ENCODE peak calls at places on chromosomes 3 and 15, in five cellular contexts. I is HCT116; O is MM.1S; M is naive thymus-derived CD4-positive, alpha-beta T cell; T is H1. S is an unnamed sample. For H3K36me3 and H3K27me3, the result is how much of the 10 kb centered on the place peaks cover.

GRCh38 chr3:155748611-155749365 is 3.9 kb upstream of the PLCH1 start:
- DNase-seq in I (no peak), O (no peak), T (no peak), M (no peak), S (peak)

GRCh38 chr3:188294823-188295487 is 141.0 kb downstream of the LPP start:
- DNase-seq in I (peak), M (no peak), T (no peak), O (no peak), S (peak)

GRCh38 chr15:55389276-55389631 is 18.9 kb downstream of the CCPG1 start:
- DNase-seq in O (no peak), T (no peak), I (no peak), M (no peak), S (no peak)

GRCh38 chr3:32406481-32407408 is 15.1 kb downstream of the CMTM7 start:
- DNase-seq in I (no peak), M (no peak), O (no peak), T (no peak), S (no peak)

GRCh38 chr3:16305121-16305541 is 40.1 kb downstream of the OXNAD1 start:
- DNase-seq in I (no peak), O (no peak), T (no peak), M (peak), S (no peak)

GRCh38 chr15:65332662-65333440 is 28.4 kb downstream of the RNU5B-1 start:
- DNase-seq in O (no peak), T (no peak), M (no peak), I (no peak), S (no peak)

GRCh38 chr3:64216706-64217105 is 8.6 kb downstream of the PRICKLE2 start:
- DNase-seq in M (no peak), O (no peak), I (no peak), T (no peak), S (no peak)

GRCh38 chr15:44084171-44084570 is 110.9 kb downstream of the FRMD5 start:
- DNase-seq in I (no peak), T (no peak), M (no peak), O (no peak), S (no peak)

GRCh38 chr3:180570238-180570637 is 31.7 kb upstream of the TTC14 start:
- DNase-seq in M (no peak), I (no peak), T (no peak), O (no peak), S (no peak)

GRCh38 chr3:13420817-13421755 is 964 bp upstream of the NUP210 start:
- DNase-seq in O (peak), M (peak), I (no peak), T (peak), S (no peak)

GRCh38 chr3:97510795-97511194 is 253.8 kb upstream of the ARL6 start:
- DNase-seq in O (no peak), T (no peak), M (no peak), I (no peak), S (no peak)

GRCh38 chr3:112027839-112028238 is 6.7 kb upstream of the TMPRSS7 start:
- DNase-seq in M (no peak), O (no peak), I (no peak), T (no peak), S (no peak)

GRCh38 chr15:58762731-58763130 is 8.4 kb upstream of the MINDY2 start:
- DNase-seq in I (no peak), M (no peak), O (no peak), T (no peak), S (no peak)

GRCh38 chr3:29275309-29275708 is 5.6 kb upstream of the RBMS3 start:
- DNase-seq in T (no peak), M (no peak), O (no peak), I (no peak), S (peak)

GRCh38 chr3:171204942-171205341 is 178.4 kb upstream of the SLC2A2 start:
- DNase-seq in M (no peak), T (no peak), O (no peak), I (no peak), S (no peak)

GRCh38 chr3:186411994-186412393 is 50.0 kb upstream of the DGKG start:
- DNase-seq in I (no peak), M (no peak), O (no peak), T (no peak), S (no peak)

GRCh38 chr3:58008140-58009025 is at the start of gene FLNB:
- DNase-seq in O (peak), T (peak), M (peak), I (peak), S (no peak)

GRCh38 chr15:98943609-98944111 is 63.9 kb downstream of the PGPEP1L start:
- DNase-seq in T (no peak), M (no peak), I (no peak), O (no peak), S (no peak)

GRCh38 chr3:149333518-149333859 is at the start of gene TM4SF18:
- DNase-seq in T (no peak), I (no peak), O (no peak), M (no peak), S (no peak)

GRCh38 chr3:56680054-56680453 is 3.0 kb downstream of the TASOR start:
- DNase-seq in O (no peak), T (no peak), M (no peak), I (no peak), S (no peak)

GRCh38 chr3:159486580-159486979 is 502.1 kb upstream of the IL12A start:
- DNase-seq in I (peak), T (peak), M (no peak), O (no peak), S (no peak)

GRCh38 chr15:65583701-65584100 is 27.2 kb downstream of the INTS14 start:
- DNase-seq in I (no peak), O (peak), M (peak), T (no peak), S (no peak)

GRCh38 chr15:66951976-66952375 is 113.4 kb upstream of the SMAD3 start:
- DNase-seq in M (no peak), I (no peak), O (no peak), T (no peak), S (no peak)

GRCh38 chr15:66751579-66751978 is 49.5 kb downstream of the SMAD6 start:
- DNase-seq in I (peak), M (peak), O (no peak), T (no peak), S (no peak)

GRCh38 chr3:178602864-178603263 is 66.6 kb downstream of the KCNMB2 start:
- DNase-seq in M (no peak), I (no peak), T (no peak), O (no peak), S (no peak)

GRCh38 chr3:127373701-127374625 is 86.1 kb upstream of the PRR20G start:
- DNase-seq in O (no peak), I (peak), T (peak), M (no peak), S (no peak)

GRCh38 chr3:177362646-177363045 is 165.4 kb upstream of the TBL1XR1 start:
- DNase-seq in T (no peak), O (peak), I (no peak), M (no peak), S (no peak)

GRCh38 chr3:144282313-144282712 is 310.7 kb downstream of the DIPK2A start:
- DNase-seq in O (no peak), T (no peak), I (no peak), M (no peak), S (no peak)

GRCh38 chr15:63969652-63970421 is 76.4 kb downstream of the DAPK2 start:
- DNase-seq in O (no peak), T (peak), M (no peak), I (no peak), S (no peak)

GRCh38 chr15:48466825-48467224 is 135.6 kb downstream of the DUT start:
- DNase-seq in O (no peak), M (no peak), I (no peak), T (no peak), S (no peak)
- H3K36me3 ChIP-seq in O (under half), M (under half), I (under half), T (under half), S (under half)

GRCh38 chr3:14802332-14802731 is 16.4 kb upstream of the FGD5 start:
- DNase-seq in M (no peak), O (no peak), I (no peak), T (no peak), S (no peak)

GRCh38 chr3:14803101-14803980 is 15.4 kb upstream of the FGD5 start:
- DNase-seq in T (no peak), M (no peak), I (no peak), O (no peak), S (no peak)

GRCh38 chr3:14805946-14806537 is 12.7 kb upstream of the FGD5 start:
- DNase-seq in O (no peak), M (no peak), T (no peak), I (no peak), S (no peak)

GRCh38 chr3:14804835-14805780 is 13.7 kb upstream of the FGD5 start:
- DNase-seq in T (no peak), M (no peak), I (no peak), O (no peak), S (no peak)

DNA sequence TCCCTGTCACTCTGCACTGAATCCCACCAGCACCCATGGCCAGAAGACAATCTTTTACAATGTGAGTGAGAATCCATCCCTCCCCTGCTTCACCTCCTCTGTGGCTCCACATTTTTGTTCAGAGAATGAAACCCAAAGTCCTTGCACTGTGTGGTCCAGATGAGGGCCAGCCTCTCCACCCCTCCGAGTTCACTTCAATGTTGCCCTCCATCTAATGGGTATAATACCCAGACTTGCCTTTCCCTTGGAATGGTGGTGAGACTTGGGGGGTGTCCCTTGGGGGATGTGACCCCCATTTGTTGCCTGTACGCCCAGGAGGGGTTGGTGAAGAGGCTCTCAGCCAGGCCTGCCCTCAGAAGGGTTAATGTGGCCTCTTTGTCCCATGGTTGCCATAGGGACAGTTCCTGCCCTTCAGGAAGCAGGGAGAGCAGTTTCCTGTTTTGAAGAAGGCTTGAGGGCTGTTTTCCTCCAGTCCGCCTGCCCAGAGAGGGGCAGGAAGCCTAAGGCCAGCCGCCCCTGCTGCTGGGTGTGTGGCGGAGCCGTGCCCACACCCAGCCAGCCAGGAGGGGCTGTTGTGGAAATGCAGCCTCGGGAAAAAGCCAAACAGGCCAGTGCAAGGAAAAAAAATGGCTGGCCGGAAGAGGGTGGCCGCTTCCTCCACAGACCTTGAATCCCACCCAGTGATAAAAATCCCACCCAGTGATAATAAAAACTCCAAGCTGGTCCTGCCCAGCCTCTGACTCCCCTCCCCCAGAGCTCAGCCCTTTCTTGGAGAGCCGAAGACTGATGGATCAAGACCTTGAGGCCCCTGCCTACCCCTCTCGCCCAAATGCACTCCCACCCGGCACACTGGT is 14.6 kb upstream of the FGD5 start:
- DNase-seq in T (no peak), O (no peak), M (no peak), I (no peak), S (no peak)
- H3K27me3 ChIP-seq in T (under half), O (under half), M (under half), I (under half), S (under half)

GRCh38 chr3:11434017-11434526 is 161.9 kb downstream of the ATG7 start:
- DNase-seq in I (no peak), T (no peak), M (no peak), O (no peak), S (peak)
- H3K4me3 ChIP-seq in I (no peak), T (no peak), M (no peak), O (no peak), S (no peak)

GRCh38 chr3:66402596-66403267 is 98.1 kb downstream of the LRIG1 start:
- DNase-seq in O (no peak), I (no peak), T (no peak), M (no peak), S (no peak)
- H3K36me3 ChIP-seq in O (under half), I (under half), T (half or more), M (under half), S (under half)

DNA sequence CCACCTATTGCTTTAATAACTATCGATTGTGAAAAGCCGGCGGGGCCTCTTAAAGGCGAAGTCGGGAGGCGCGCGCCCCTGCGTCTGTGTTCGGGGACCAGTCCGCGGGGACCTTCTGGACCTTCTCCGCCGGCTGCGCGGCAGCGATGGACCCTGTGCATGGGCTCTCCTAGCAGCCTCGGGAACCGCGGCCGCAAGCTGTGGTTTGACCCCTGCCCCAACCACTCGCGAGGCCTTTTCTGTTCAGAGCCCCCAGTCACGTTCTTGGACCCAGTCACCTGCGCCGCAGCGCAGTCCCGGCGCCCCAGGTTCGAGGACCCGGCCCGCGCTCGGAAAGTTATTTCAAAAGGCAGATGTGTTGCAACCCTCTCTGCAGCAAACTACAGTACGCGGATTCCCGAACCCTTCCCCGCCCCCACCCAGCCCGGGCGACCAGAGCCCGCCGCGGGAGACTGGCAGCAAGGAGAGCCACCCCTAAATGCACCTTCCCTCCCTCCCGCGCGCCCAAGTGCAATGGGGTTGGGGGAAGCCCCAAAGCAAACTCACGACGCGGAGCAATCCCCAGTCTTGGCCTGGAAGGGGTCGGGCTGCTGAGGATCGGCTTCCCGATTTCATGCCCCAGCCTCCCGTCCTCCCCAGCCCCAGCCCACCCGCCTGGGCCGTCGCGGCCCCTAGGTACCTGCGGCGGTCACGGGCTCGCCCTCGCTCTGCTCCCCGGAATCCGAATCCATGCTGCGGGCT is 671 bp downstream of the TNFAIP8L3 start:
- DNase-seq in M (no peak), T (peak), O (no peak), I (no peak), S (no peak)
- H3K27me3 ChIP-seq in M (under half), T (under half), O (under half), I (under half), S (under half)